ENCODE peak calls at places on chromosomes 13 and 19, in ten cellular contexts. W is heart right ventricle; J is psoas muscle; C is IMR-90; U is lung; Y is Peyer's patch; Q is CD8-positive, alpha-beta T cell; X is A673; N is spleen; M is heart left ventricle. P is an unnamed sample. For H3K36me3, the result is how much of the 10 kb centered on the place peaks cover.

GRCh38 chr19:35120492-35120891 is 4.9 kb downstream of the FXYD3 start:
- DNase-seq in Q (no peak), W (no peak), U (no peak), J (no peak), N (no peak), X (no peak), C (peak), Y (no peak), M (no peak), P (no peak)

GRCh38 chr13:43293986-43294880 is 270.8 kb downstream of the DNAJC15 start:
- DNase-seq in C (peak), Y (no peak), W (no peak), J (no peak), N (no peak), Q (no peak), U (no peak), M (no peak), X (no peak), P (peak)

GRCh38 chr13:113907637-113908617 is 44.1 kb upstream of the GAS6 start:
- DNase-seq in N (no peak), Y (peak), W (no peak), U (peak), M (no peak), C (peak), J (no peak), X (peak), Q (peak), P (no peak)

GRCh38 chr19:19458110-19458816 is 52.8 kb downstream of the GATAD2A start:
- DNase-seq in W (no peak), Y (peak), J (no peak), C (no peak), N (peak), M (no peak), X (no peak), Q (no peak), U (no peak), P (no peak)

GRCh38 chr13:24923305-24923640 is 159.3 kb downstream of the RNF17 start:
- DNase-seq in N (no peak), M (no peak), Y (no peak), J (no peak), C (peak), W (no peak), Q (no peak), U (no peak), X (no peak), P (no peak)

GRCh38 chr13:24267283-24267682 is 42.1 kb upstream of the C1QTNF9 start:
- DNase-seq in U (no peak), J (no peak), X (no peak), M (no peak), W (no peak), Q (no peak), Y (no peak), C (no peak), N (no peak), P (no peak)

GRCh38 chr13:44393391-44393790 is 19.8 kb downstream of the SERP2 start:
- DNase-seq in Y (peak), N (no peak), Q (no peak), J (no peak), C (no peak), U (no peak), X (no peak), W (no peak), M (no peak), P (no peak)

GRCh38 chr13:97506511-97506910 is 72.5 kb downstream of the RAP2A start:
- DNase-seq in Q (no peak), W (no peak), C (peak), J (no peak), N (no peak), Y (no peak), U (no peak), M (no peak), X (peak), P (no peak)

GRCh38 chr13:40172149-40172591 is 494.3 kb downstream of the FOXO1 start:
- DNase-seq in Y (no peak), U (no peak), M (no peak), J (no peak), X (no peak), Q (no peak), C (no peak), N (no peak), W (no peak), P (no peak)

GRCh38 chr13:104389722-104390121 is 1323.5 kb upstream of the SLC10A2 start:
- DNase-seq in U (no peak), N (no peak), M (no peak), Y (no peak), J (no peak), Q (no peak), X (peak), W (no peak), C (no peak), P (no peak)

GRCh38 chr19:43784251-43784980 is 3.6 kb upstream of the KCNN4 start:
- DNase-seq in Q (peak), M (no peak), J (no peak), U (no peak), W (no peak), Y (no peak), X (no peak), C (peak), N (no peak), P (no peak)

GRCh38 chr13:43363156-43363918 is 340.0 kb downstream of the DNAJC15 start:
- DNase-seq in U (no peak), X (peak), M (no peak), C (peak), Y (no peak), N (no peak), J (no peak), W (no peak), Q (no peak), P (peak)

GRCh38 chr13:26995159-26995558 is 176.5 kb downstream of the USP12 start:
- DNase-seq in M (no peak), J (no peak), C (no peak), Y (no peak), X (no peak), N (no peak), U (no peak), Q (no peak), W (no peak), P (no peak)

GRCh38 chr19:49888478-49888901 is 8.2 kb downstream of the IL4I1 start:
- DNase-seq in M (no peak), U (no peak), W (no peak), Y (no peak), X (no peak), C (no peak), Q (no peak), J (no peak), N (no peak), P (no peak)

GRCh38 chr13:98103942-98104880 is 38.7 kb upstream of the FARP1 start:
- DNase-seq in Y (no peak), W (no peak), U (no peak), M (no peak), X (peak), C (peak), N (no peak), J (no peak), Q (no peak), P (no peak)

GRCh38 chr13:42056585-42056984 is 8.1 kb downstream of the DGKH start:
- DNase-seq in C (no peak), M (no peak), X (no peak), U (no peak), Y (no peak), N (no peak), W (no peak), J (no peak), Q (no peak), P (no peak)

GRCh38 chr19:42529248-42529764 is 1.0 kb upstream of the CEACAM1 start:
- DNase-seq in X (peak), Y (peak), J (peak), U (peak), W (peak), M (peak), N (peak), Q (peak), C (peak), P (peak)

GRCh38 chr19:40433391-40434216 is 7.8 kb upstream of the SERTAD1 start:
- DNase-seq in Q (peak), N (peak), X (peak), Y (peak), C (peak), M (peak), J (peak), U (peak), W (peak), P (peak)

GRCh38 chr13:37748913-37749312 is 120.7 kb downstream of the TRPC4 start:
- DNase-seq in M (no peak), N (no peak), C (no peak), W (no peak), X (no peak), Y (no peak), U (no peak), Q (no peak), J (no peak), P (no peak)

GRCh38 chr19:42348211-42348610 is 22.8 kb downstream of the MEGF8 start:
- DNase-seq in U (no peak), W (no peak), N (no peak), Q (no peak), C (no peak), J (no peak), X (no peak), M (no peak), Y (no peak), P (no peak)

GRCh38 chr19:36023432-36023831 is 9.2 kb downstream of the CLIP3 start:
- DNase-seq in C (no peak), M (no peak), J (no peak), Y (no peak), W (no peak), Q (no peak), X (no peak), U (no peak), N (no peak), P (no peak)

GRCh38 chr19:28501979-28502378 is 711.0 kb downstream of the UQCRFS1 start:
- DNase-seq in J (no peak), C (no peak), Q (no peak), X (no peak), M (no peak), N (no peak), U (no peak), Y (no peak), W (no peak), P (no peak)

GRCh38 chr13:47250141-47250540 is 353.3 kb upstream of the HTR2A start:
- DNase-seq in W (no peak), X (no peak), Y (no peak), M (no peak), Q (no peak), C (peak), J (no peak), N (no peak), U (no peak), P (no peak)

GRCh38 chr13:112619730-112620639 is 32.0 kb upstream of the TUBGCP3 start:
- DNase-seq in U (peak), C (no peak), Y (no peak), Q (no peak), N (peak), X (peak), J (no peak), M (no peak), W (no peak), P (peak)

GRCh38 chr19:5331790-5332189 is 8.8 kb downstream of the PTPRS start:
- DNase-seq in C (no peak), N (no peak), U (no peak), W (no peak), Q (no peak), J (no peak), M (no peak), Y (no peak), X (no peak), P (no peak)

GRCh38 chr19:5326545-5326944 is 14.1 kb downstream of the PTPRS start:
- DNase-seq in W (no peak), N (no peak), J (no peak), Q (no peak), X (no peak), U (no peak), M (no peak), Y (no peak), C (no peak), P (no peak)

GRCh38 chr19:5330307-5330720 is 10.3 kb downstream of the PTPRS start:
- DNase-seq in N (no peak), Q (no peak), W (no peak), J (no peak), M (no peak), C (no peak), Y (no peak), U (no peak), X (no peak), P (no peak)

GRCh38 chr19:5326986-5327623 is 13.5 kb downstream of the PTPRS start:
- DNase-seq in N (no peak), Y (no peak), U (no peak), X (no peak), M (no peak), C (no peak), Q (no peak), J (no peak), W (no peak), P (no peak)

GRCh38 chr19:5329141-5329540 is 11.5 kb downstream of the PTPRS start:
- DNase-seq in M (no peak), Y (no peak), N (no peak), J (no peak), X (no peak), U (no peak), Q (no peak), C (no peak), W (no peak), P (no peak)
- H3K36me3 ChIP-seq in M (under half), Y (under half), N (under half), J (under half), X (under half), U (under half), Q (under half), C (under half), W (under half), P (under half)

DNA sequence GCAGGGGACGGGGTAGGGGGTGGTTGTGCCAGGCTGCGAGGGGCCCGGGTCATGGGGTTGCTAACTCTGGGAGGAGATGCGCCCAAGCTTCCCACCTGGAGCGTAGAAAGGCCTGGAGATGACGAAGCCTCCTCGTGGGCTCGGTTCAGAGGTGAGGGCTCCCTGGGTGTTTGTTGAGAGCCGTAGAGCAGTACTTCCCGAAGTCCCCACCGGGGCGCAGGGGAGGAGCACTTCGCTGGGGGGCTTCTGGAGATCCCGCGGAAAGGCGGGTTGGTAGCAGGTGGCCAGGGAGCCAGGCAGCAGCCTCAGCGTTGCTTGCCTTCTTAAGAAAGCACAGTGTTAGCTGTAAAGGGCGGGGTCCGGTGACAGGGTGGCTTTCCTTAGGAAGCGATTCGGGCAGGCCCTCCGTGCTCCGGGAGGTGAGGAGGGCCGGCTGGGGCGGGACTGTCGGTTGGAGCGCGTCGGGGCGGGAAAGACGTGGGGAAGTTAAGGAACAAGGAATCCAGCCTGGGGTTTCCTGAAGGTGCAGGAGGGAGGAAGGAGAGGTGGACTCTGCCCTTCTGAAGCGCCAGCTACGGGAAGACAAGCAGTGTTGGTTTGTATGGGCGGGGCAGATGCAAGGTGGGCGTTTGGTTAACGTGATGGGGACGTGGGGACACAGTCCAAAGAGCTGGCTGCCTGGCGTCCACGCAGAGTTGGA is 3.3 kb downstream of the VSTM2B start:
- DNase-seq in W (no peak), J (peak), Y (peak), Q (no peak), M (no peak), C (no peak), U (no peak), N (peak), X (no peak), P (no peak)
- TF ChIP-seq CTCF in W (no peak), J (no peak), Y (no peak), Q (no peak), M (no peak), C (no peak), U (no peak), N (no peak), X (no peak), P (no peak)

GRCh38 chr19:30449191-30449590 is 77.0 kb downstream of the ZNF536 start:
- DNase-seq in X (no peak), J (no peak), C (no peak), Y (no peak), M (no peak), N (no peak), Q (no peak), W (no peak), U (no peak), P (no peak)
- H3K4me3 ChIP-seq in X (no peak), J (no peak), C (no peak), Y (no peak), M (no peak), N (no peak), Q (no peak), W (no peak), U (no peak), P (no peak)

DNA sequence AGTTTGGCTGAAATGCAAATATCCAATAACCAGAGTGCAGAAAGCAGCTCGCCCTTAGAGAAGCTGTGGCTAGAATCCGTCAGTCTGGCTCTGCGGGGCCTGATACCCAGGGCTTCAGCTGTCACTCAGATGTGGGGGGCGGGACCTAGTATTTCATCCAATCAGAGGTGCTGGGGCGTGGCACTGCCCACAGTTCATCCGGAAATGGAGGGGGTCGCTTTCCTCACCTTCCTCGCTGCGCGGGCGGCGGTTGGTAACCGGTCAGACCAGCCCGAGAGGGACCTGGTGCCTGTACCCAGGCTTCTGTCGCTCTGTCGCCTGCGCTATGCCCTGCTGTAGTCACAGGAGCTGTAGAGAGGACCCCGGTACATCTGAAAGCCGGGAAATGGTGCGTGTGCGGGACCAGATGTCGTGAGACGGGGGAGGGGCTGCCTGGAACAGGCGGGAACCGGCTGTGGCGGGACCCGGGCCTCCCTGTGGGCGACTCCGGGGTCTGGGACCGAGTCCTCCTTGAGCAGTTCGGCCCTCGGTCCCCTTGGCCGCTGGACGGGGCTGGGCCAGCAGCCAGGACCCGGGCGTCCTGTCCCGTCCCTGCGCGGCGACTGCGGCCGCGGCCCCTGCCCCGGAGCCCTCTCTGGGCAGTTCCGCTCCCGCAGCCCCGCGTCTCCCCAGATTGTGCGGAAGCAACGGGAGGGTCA is at the start of gene ZNF700:
- DNase-seq in C (peak), M (peak), W (peak), N (peak), Q (peak), X (peak), U (peak), J (peak), Y (peak), P (peak)
- H3K36me3 ChIP-seq in C (under half), M (under half), W (under half), N (under half), Q (under half), X (under half), U (under half), J (under half), Y (under half), P (under half)

GRCh38 chr19:7492142-7493055 is 3.6 kb upstream of the PEX11G start:
- DNase-seq in W (no peak), N (no peak), X (no peak), J (no peak), C (no peak), M (no peak), Q (no peak), U (peak), Y (no peak), P (no peak)

GRCh38 chr19:7494416-7495098 is 5.7 kb upstream of the PEX11G start:
- DNase-seq in W (peak), J (peak), X (no peak), Q (no peak), Y (no peak), N (peak), M (no peak), C (no peak), U (no peak), P (no peak)

GRCh38 chr19:7500811-7501450 is 12.1 kb upstream of the PEX11G start:
- DNase-seq in Y (peak), M (no peak), X (peak), W (no peak), Q (no peak), U (no peak), C (peak), J (no peak), N (peak), P (peak)

GRCh38 chr19:7502552-7502951 is 13.4 kb upstream of the ZNF358 start:
- DNase-seq in W (no peak), J (no peak), C (no peak), N (no peak), U (no peak), X (no peak), Y (no peak), M (no peak), Q (no peak), P (no peak)

DNA sequence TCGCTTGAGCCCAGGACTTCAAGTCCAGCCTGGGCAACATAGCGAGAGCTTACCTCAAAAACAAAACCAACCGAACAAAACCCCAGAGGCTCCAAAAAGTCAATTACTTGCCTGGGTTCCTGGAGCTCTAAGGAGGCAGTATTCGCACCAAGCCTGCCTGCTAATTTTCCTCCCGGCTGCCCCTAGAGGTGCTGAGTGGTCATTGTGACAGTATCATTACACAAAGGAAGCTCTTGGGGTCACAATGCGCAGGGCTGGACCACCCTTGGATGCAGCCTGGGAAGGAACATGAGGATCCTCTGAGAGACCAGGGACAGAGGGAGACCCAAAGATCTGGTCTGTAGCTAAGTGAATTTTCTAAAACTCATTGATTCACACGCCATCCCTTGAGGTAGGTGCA is 8.5 kb upstream of the PEX11G start:
- DNase-seq in N (no peak), X (no peak), W (no peak), M (no peak), Y (no peak), C (no peak), Q (no peak), J (no peak), U (no peak), P (peak)
- TF ChIP-seq CTCF in N (no peak), X (peak), W (no peak), M (no peak), Y (no peak), C (peak), Q (peak), J (no peak), U (no peak), P (peak)

GRCh38 chr19:45114116-45114515 is 21.1 kb downstream of the PPP1R37 start:
- DNase-seq in M (no peak), X (no peak), J (no peak), W (no peak), U (no peak), N (no peak), C (no peak), Q (no peak), Y (no peak), P (no peak)
- H3K4me3 ChIP-seq in M (no peak), X (no peak), J (no peak), W (no peak), U (no peak), N (no peak), C (no peak), Q (no peak), Y (no peak), P (no peak)

DNA sequence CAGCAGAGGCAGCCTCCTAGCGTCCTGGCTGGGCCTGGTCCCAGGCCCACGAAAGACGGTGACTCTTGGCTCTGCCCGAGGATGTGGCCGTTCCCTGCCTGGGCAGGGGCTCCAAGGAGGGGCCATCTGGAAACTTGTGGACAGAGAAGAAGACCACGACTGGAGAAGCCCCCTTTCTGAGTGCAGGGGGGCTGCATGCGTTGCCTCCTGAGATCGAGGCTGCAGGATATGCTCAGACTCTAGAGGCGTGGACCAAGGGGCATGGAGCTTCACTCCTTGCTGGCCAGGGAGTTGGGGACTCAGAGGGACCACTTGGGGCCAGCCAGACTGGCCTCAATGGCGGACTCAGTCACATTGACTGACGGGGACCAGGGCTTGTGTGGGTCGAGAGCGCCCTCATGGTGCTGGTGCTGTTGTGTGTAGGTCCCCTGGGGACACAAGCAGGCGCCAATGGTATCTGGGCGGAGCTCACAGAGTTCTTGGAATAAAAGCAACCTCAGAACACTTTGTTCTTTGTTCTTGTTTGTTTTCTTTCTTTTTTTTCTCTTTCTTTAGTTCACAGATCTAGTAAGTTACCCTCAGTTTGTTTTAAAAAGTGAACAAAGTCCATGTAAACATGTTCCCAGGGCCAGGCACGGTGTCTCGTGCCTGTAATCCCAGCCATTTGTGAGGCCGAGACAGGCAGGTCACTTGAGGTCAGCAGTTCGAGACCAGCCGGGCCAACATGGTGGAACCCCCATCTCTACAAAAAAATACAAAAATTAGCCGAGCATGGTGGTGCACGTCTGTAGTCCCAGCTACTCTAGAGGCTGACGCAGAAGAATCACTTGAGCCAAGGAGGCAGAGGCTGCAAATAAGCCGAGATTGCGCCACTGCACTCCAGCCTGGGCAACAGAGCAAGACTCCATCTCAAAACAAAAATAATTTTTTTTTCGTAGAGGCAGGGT is 10.2 kb downstream of the ANGPTL4 start:
- DNase-seq in U (no peak), Q (no peak), Y (peak), J (peak), M (no peak), X (no peak), C (no peak), W (no peak), N (no peak), P (no peak)
- H3K36me3 ChIP-seq in U (under half), Q (under half), Y (under half), J (half or more), M (under half), X (under half), C (under half), W (under half), N (under half), P (under half)

P was measured in BE2C.